ENCODE peak calls at places on chromosomes 16 and 17, in seven cellular contexts. S, E, O, Y, R, W and B are unnamed samples.

GRCh38 chr17:76262732-76263344 is 2.3 kb upstream of the UBALD2 start:
- DNase-seq in S (peak; percentile 90), E (no peak), O (peak; percentile 44), Y (no peak), R (no peak), W (no peak), B (no peak)

GRCh38 chr17:41437254-41437653 is 3.5 kb downstream of the KRT38 start:
- DNase-seq in S (no peak), E (no peak), O (no peak), Y (no peak), R (no peak), W (no peak), B (no peak)

GRCh38 chr16:3698941-3699340 is 18.4 kb downstream of the TRAP1 start:
- DNase-seq in S (no peak), E (no peak), O (no peak), Y (no peak), R (no peak), W (no peak), B (no peak)

GRCh38 chr16:69469807-69470561 is 45.6 kb downstream of the CYB5B start:
- DNase-seq in S (peak; percentile 88), E (no peak), O (no peak), Y (no peak), R (no peak), W (no peak), B (no peak)

GRCh38 chr16:11675561-11676511 is 7.6 kb downstream of the SNN start:
- DNase-seq in S (no peak), E (no peak), O (peak; percentile 43), Y (no peak), R (no peak), W (no peak), B (no peak)

GRCh38 chr17:36675786-36676185 is 74.4 kb downstream of the MRM1 start:
- DNase-seq in S (peak; percentile 32), E (no peak), O (no peak), Y (no peak), R (no peak), W (no peak), B (no peak)

GRCh38 chr17:63641678-63642077 is 19.5 kb downstream of the MAP3K3 start:
- DNase-seq in S (no peak), E (no peak), O (no peak), Y (no peak), R (peak; percentile 40), W (no peak), B (no peak)

GRCh38 chr17:4261452-4261851 is 2.3 kb downstream of the ANKFY1 start:
- DNase-seq in S (no peak), E (no peak), O (no peak), Y (no peak), R (no peak), W (no peak), B (no peak)

GRCh38 chr16:82753821-82754220 is 127.1 kb downstream of the CDH13 start:
- DNase-seq in S (no peak), E (no peak), O (no peak), Y (no peak), R (no peak), W (no peak), B (no peak)

GRCh38 chr16:15691046-15691445 is 41.0 kb downstream of the NDE1 start:
- DNase-seq in S (no peak), E (no peak), O (no peak), Y (no peak), R (no peak), W (no peak), B (no peak)

GRCh38 chr16:82605076-82605475 is 21.7 kb upstream of the CDH13 start:
- DNase-seq in S (no peak), E (no peak), O (no peak), Y (no peak), R (no peak), W (no peak), B (no peak)

GRCh38 chr17:10772425-10773380 is 31.2 kb downstream of the TMEM238L start:
- DNase-seq in S (peak; percentile 65), E (peak; percentile 8), O (no peak), Y (no peak), R (no peak), W (peak; percentile 69), B (no peak)

GRCh38 chr16:86882586-86883280 is 304.4 kb downstream of the FOXL1 start:
- DNase-seq in S (no peak), E (peak; percentile 73), O (peak; percentile 43), Y (peak; percentile 74), R (peak; percentile 61), W (no peak), B (no peak)

GRCh38 chr17:75643033-75644017 is 10.1 kb downstream of the SMIM5 start:
- DNase-seq in S (no peak), E (no peak), O (no peak), Y (no peak), R (no peak), W (no peak), B (no peak)

GRCh38 chr16:48608452-48608851 is 1.5 kb downstream of the N4BP1 start:
- DNase-seq in S (peak; percentile 81), E (no peak), O (peak; percentile 67), Y (no peak), R (no peak), W (no peak), B (no peak)

GRCh38 chr17:36597229-36597628 is 4.2 kb upstream of the MRM1 start:
- DNase-seq in S (no peak), E (no peak), O (no peak), Y (no peak), R (no peak), W (no peak), B (no peak)

GRCh38 chr17:17716837-17717523 is 35.7 kb downstream of the RAI1 start:
- DNase-seq in S (no peak), E (no peak), O (no peak), Y (no peak), R (no peak), W (no peak), B (no peak)

GRCh38 chr17:17849863-17850373 is 13.1 kb upstream of the SREBF1 start:
- DNase-seq in S (peak; percentile 59), E (peak; percentile 57), O (no peak), Y (peak; percentile 74), R (peak; percentile 64), W (peak; percentile 31), B (no peak)

GRCh38 chr17:9676742-9677387 is 31.5 kb downstream of the USP43 start:
- DNase-seq in S (peak; percentile 47), E (peak; percentile 1), O (peak; percentile 99), Y (no peak), R (no peak), W (no peak), B (no peak)

GRCh38 chr17:234163-235047 is 53.0 kb upstream of the DOC2B start:
- DNase-seq in S (no peak), E (no peak), O (no peak), Y (no peak), R (peak; percentile 9), W (no peak), B (no peak)

GRCh38 chr17:81489012-81489968 is 23.3 kb downstream of the ACTG1 start:
- DNase-seq in S (no peak), E (no peak), O (no peak), Y (no peak), R (no peak), W (no peak), B (no peak)

GRCh38 chr16:54932737-54933254 is 2.1 kb downstream of the IRX5 start:
- DNase-seq in S (no peak), E (no peak), O (peak; percentile 35), Y (no peak), R (no peak), W (peak; percentile 28), B (no peak)

GRCh38 chr16:89122322-89122831 is 28.7 kb downstream of the ACSF3 start:
- DNase-seq in S (peak; percentile 68), E (no peak), O (no peak), Y (no peak), R (no peak), W (no peak), B (no peak)

GRCh38 chr17:40110026-40110425 is 9.6 kb upstream of the NR1D1 start:
- DNase-seq in S (no peak), E (no peak), O (no peak), Y (no peak), R (peak; percentile 69), W (no peak), B (no peak)

GRCh38 chr17:40107266-40107980 is 7.0 kb upstream of the NR1D1 start:
- DNase-seq in S (peak; percentile 59), E (no peak), O (no peak), Y (no peak), R (peak; percentile 34), W (no peak), B (no peak)

GRCh38 chr17:40110457-40110856 is 10.1 kb upstream of the NR1D1 start:
- DNase-seq in S (no peak), E (no peak), O (no peak), Y (no peak), R (peak; percentile 34), W (no peak), B (no peak)

GRCh38 chr17:40111221-40112128 is 10.3 kb upstream of the MSL1 start:
- DNase-seq in S (peak; percentile 88), E (peak; percentile 99), O (peak; percentile 77), Y (peak; percentile 99), R (peak; percentile 97), W (peak; percentile 64), B (no peak)

GRCh38 chr17:40109471-40109824 is 9.1 kb upstream of the NR1D1 start:
- DNase-seq in S (no peak), E (no peak), O (no peak), Y (no peak), R (no peak), W (no peak), B (no peak)
- TF ChIP-seq CTCF in S (no peak), E (peak; percentile 5), O (peak; percentile 38), Y (peak; percentile 6), R (no peak), W (peak; percentile 37), B (peak; percentile 20)

GRCh38 chr16:67562526-67562917 is at the start of gene CTCF:
- DNase-seq in S (peak; percentile 92), E (peak; percentile 82), O (peak; percentile 70), Y (peak; percentile 91), R (peak; percentile 83), W (no peak), B (no peak)
- TF ChIP-seq CTCF in S (peak; percentile 59), E (peak; percentile 37), O (peak; percentile 58), Y (peak; percentile 20), R (peak; percentile 38), W (peak; percentile 64), B (peak; percentile 27)

GRCh38 chr16:85718682-85719081 is 29.9 kb upstream of the GINS2 start:
- DNase-seq in S (peak; percentile 42), E (no peak), O (no peak), Y (no peak), R (no peak), W (peak; percentile 23), B (no peak)
- TF ChIP-seq CTCF in S (peak; percentile 64), E (peak; percentile 22), O (peak; percentile 15), Y (peak; percentile 72), R (peak; percentile 48), W (peak; percentile 63), B (peak; percentile 70)

DNA sequence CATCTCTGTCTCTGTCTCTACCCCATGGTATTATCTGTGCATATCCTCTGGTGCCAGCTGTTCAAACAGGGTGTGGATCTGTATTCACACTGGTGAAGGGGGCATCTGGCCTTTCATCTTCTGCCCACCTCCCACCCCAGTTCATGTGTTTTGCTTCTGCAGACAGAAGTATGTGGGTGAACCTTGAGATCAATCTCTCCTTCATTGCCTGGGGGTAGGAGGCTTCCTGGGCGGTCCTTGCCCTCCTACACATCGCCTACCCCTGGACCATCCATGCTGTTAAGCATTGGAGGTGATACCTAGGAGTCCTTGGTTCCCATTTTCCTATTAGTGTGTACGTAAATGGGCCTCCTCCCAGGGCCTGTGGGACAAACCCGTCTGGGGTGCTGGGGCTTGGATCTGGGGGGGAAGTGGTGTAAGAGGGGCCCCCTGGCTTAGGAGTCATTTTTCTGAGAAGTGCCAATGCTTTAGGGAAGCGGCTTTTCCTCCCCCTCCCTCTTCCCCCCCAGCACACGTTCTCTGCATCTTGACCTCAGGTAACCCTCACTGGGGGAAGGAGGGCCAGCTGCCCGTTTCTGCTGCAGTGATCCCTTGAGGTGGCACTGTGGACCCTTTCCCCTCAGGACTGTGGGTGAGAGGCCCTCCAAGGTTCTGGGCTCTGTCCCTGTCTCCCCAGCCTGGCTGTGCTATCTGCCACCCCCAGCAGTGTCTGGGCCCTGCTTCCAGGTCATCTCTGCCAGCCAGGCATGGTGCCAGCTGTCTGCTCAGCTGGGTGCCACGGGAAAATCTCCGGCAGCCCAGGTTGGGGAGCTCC is 21.2 kb downstream of the RARA start:
- DNase-seq in S (no peak), E (no peak), O (no peak), Y (no peak), R (peak; percentile 79), W (no peak), B (no peak)
- TF ChIP-seq CTCF in S (no peak), E (no peak), O (no peak), Y (no peak), R (no peak), W (no peak), B (no peak)